ENCODE peak calls at places on chromosomes 4 and X, in six cellular contexts. Q is GM23338, F is uterus, K is pancreas, T is endodermal cell, W is brain microvascular endothelial cell. E is an unnamed sample.

GRCh38 chrX:122439836-122440235 is 744.2 kb upstream of the GRIA3 start:
- DNase-seq in Q (no peak), F (no peak), K (no peak), T (no peak), W (no peak), E (no peak)

GRCh38 chrX:12721042-12721441 is 70.2 kb upstream of the PRPS2 start:
- DNase-seq in Q (no peak), F (no peak), K (no peak), T (peak), W (no peak), E (no peak)

GRCh38 chr4:175394213-175394612 is 417.9 kb downstream of the GPM6A start:
- DNase-seq in Q (no peak), F (no peak), K (no peak), T (no peak), W (no peak), E (no peak)

GRCh38 chr4:10442976-10443375 is 14.2 kb downstream of the ZNF518B start:
- DNase-seq in Q (no peak), F (no peak), K (no peak), T (no peak), W (peak), E (no peak)

GRCh38 chr4:55910140-55910539 is 38.6 kb upstream of the CEP135 start:
- DNase-seq in Q (no peak), F (no peak), K (no peak), T (no peak), W (peak), E (peak)

GRCh38 chrX:78452356-78452755 is 124.9 kb upstream of the CYSLTR1 start:
- DNase-seq in Q (no peak), F (no peak), K (no peak), T (no peak), W (no peak), E (no peak)

GRCh38 chrX:2608638-2609430 is 82.3 kb upstream of the CD99 start:
- DNase-seq in Q (peak), F (peak), K (peak), T (peak), W (peak), E (no peak)

GRCh38 chr4:37482236-37482635 is 203.9 kb downstream of the RELL1 start:
- DNase-seq in Q (no peak), F (no peak), K (no peak), T (no peak), W (no peak), E (no peak)

GRCh38 chrX:56029188-56029587 is 203.0 kb upstream of the KLF8 start:
- DNase-seq in Q (no peak), F (no peak), K (no peak), T (no peak), W (no peak), E (no peak)

GRCh38 chrX:73930300-73930699 is 367.3 kb downstream of the CHIC1 start:
- DNase-seq in Q (no peak), F (no peak), K (no peak), T (no peak), W (no peak), E (no peak)

GRCh38 chrX:57528670-57529255 is 63.0 kb upstream of the ZXDB start:
- DNase-seq in Q (peak), F (no peak), K (no peak), T (peak), W (no peak), E (no peak)

GRCh38 chr4:87337361-87337760 is 14.7 kb upstream of the HSD17B13 start:
- DNase-seq in Q (no peak), F (no peak), K (no peak), T (no peak), W (no peak), E (no peak)

GRCh38 chrX:46979340-46979739 is 67.1 kb downstream of the JADE3 start:
- DNase-seq in Q (no peak), F (no peak), K (no peak), T (no peak), W (peak), E (no peak)

GRCh38 chr4:140497776-140498636 is at the start of gene MGAT4D:
- DNase-seq in Q (peak), F (no peak), K (peak), T (peak), W (no peak), E (no peak)

GRCh38 chrX:82676386-82676785 is 831.7 kb upstream of the POU3F4 start:
- DNase-seq in Q (peak), F (no peak), K (no peak), T (no peak), W (no peak), E (no peak)

GRCh38 chr4:3302164-3302785 is 9.5 kb downstream of the RGS12 start:
- DNase-seq in Q (no peak), F (peak), K (peak), T (peak), W (no peak), E (no peak)

GRCh38 chr4:87087015-87087920 is 133.2 kb downstream of the KLHL8 start:
- DNase-seq in Q (no peak), F (no peak), K (no peak), T (no peak), W (no peak), E (no peak)

GRCh38 chr4:81021526-81021944 is 9.0 kb upstream of the BMP3 start:
- DNase-seq in Q (no peak), F (no peak), K (no peak), T (no peak), W (no peak), E (peak)

GRCh38 chr4:37922323-37922722 is 31.4 kb downstream of the TBC1D1 start:
- DNase-seq in Q (no peak), F (no peak), K (no peak), T (no peak), W (peak), E (no peak)

GRCh38 chrX:145410622-145411021 is 163.3 kb downstream of the SPANXN1 start:
- DNase-seq in Q (no peak), F (no peak), K (no peak), T (no peak), W (no peak), E (no peak)

GRCh38 chr4:144347116-144347515 is 206.6 kb upstream of the GYPA start:
- DNase-seq in Q (no peak), F (no peak), K (no peak), T (no peak), W (no peak), E (no peak)

GRCh38 chr4:30939684-30940083 is 219.5 kb downstream of the PCDH7 start:
- DNase-seq in Q (no peak), F (no peak), K (no peak), T (no peak), W (no peak), E (no peak)

GRCh38 chr4:47145630-47146029 is 114.3 kb downstream of the GABRB1 start:
- DNase-seq in Q (peak), F (no peak), K (no peak), T (no peak), W (peak), E (no peak)
- H3K27ac ChIP-seq in Q (no peak), F (no peak), K (no peak), T (no peak), W (no peak), E (no peak)

GRCh38 chrX:48522291-48522690 is 683 bp downstream of the EBP start:
- DNase-seq in Q (no peak), F (no peak), K (no peak), T (no peak), W (no peak), E (no peak)

GRCh38 chrX:48523682-48524081 is 2.1 kb downstream of the EBP start:
- DNase-seq in Q (no peak), F (no peak), K (no peak), T (no peak), W (no peak), E (no peak)

GRCh38 chrX:48520976-48521352 is 644 bp upstream of the EBP start:
- DNase-seq in Q (peak), F (no peak), K (no peak), T (no peak), W (no peak), E (no peak)

GRCh38 chrX:48520455-48520854 is 1.2 kb upstream of the EBP start:
- DNase-seq in Q (no peak), F (no peak), K (no peak), T (no peak), W (no peak), E (no peak)

DNA sequence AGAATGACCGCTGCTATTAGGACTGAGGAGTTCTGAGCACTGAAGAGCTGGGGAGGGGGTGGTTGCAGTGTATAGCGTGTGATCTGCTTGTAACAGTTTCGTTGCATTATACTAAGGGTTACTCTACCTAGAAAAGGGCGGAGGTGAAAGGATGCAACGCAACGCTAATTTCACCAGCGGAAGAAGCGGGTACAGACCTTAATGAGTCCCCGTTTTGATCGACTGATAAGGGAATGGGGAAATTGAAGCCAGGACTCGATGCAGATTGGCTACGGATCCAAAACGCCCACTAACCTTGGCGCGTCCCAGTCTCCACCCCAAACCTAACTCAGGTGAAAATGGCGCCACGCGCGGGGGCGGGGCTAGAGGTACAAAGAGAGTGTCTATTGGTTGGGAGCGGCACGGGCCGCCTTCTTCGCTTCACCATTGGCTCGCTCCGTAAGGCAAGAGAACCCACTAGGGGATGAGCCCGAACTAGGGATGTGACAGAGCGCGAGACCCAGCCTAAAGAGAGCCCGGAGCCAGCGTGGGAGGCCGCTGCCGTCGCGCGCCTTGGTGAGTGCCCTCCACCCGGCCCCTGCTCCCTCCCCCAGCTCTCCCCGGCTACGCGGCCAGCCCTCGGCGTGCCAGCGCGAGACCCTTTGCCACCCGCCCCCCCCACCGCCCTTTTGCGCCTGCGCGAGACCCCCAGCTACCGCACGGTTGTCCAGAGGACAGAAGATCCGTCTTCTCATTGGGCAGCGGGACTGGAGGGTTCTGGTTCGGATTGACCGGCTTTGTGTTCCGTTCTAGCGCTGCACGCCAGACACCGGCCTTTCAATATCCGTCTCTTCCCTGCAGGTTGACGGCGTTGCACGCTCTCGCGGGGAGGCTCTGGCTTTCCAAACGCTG is at the start of gene EBP:
- DNase-seq in Q (peak), F (peak), K (peak), T (peak), W (peak), E (no peak)
- H3K27ac ChIP-seq in Q (peak), F (peak), K (peak), T (peak), W (peak), E (peak)

GRCh38 chr4:125191252-125191651 is 123.5 kb upstream of the FAT4 start:
- DNase-seq in Q (no peak), F (no peak), K (no peak), T (no peak), W (peak), E (peak)
- H3K27ac ChIP-seq in Q (no peak), F (no peak), K (no peak), T (no peak), W (no peak), E (peak)

GRCh38 chr4:147480891-147481576 is at the start of gene EDNRA:
- DNase-seq in Q (peak), F (peak), K (peak), T (peak), W (peak), E (no peak)

GRCh38 chr4:147481577-147482109 is 746 bp downstream of the EDNRA start:
- DNase-seq in Q (peak), F (peak), K (no peak), T (peak), W (no peak), E (no peak)

GRCh38 chr4:147479376-147479775 is 1.5 kb upstream of the EDNRA start:
- DNase-seq in Q (no peak), F (no peak), K (no peak), T (no peak), W (no peak), E (no peak)

GRCh38 chr4:147479817-147480216 is 1.1 kb upstream of the EDNRA start:
- DNase-seq in Q (no peak), F (peak), K (no peak), T (no peak), W (peak), E (peak)

GRCh38 chr4:147480502-147480890 is 401 bp upstream of the EDNRA start:
- DNase-seq in Q (no peak), F (peak), K (no peak), T (no peak), W (no peak), E (no peak)
- H3K27ac ChIP-seq in Q (no peak), F (peak), K (peak), T (no peak), W (peak), E (no peak)

DNA sequence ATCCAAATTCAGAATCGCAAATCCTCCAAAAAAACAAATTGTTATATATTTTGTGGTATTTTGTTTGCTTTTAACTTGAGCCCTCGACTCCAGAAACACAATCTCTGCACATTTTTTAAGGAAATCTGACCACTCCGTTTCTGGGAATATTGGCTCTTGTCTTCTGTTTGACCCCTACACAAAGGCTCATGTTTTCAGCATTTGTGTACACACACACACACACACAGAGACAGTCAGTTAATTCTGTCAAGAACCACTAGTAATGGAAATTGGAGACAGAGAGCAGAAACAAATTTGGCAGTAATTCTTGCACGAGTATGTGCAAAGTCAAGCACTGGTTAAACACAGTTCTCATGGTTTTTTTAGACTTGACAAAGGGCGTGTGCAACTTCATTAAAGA is 115.4 kb downstream of the AFAP1 start:
- DNase-seq in Q (no peak), F (no peak), K (no peak), T (no peak), W (no peak), E (no peak)
- H3K27ac ChIP-seq in Q (no peak), F (peak), K (peak), T (no peak), W (no peak), E (no peak)

E was measured in epithelial cell of prostate.